ENCODE peak calls at places on chromosomes 13 and 19, in eight cellular contexts. One of them, this sample, is unnamed.

GRCh38 chr19:1068111-1069001 is 1.4 kb downstream of the ARHGAP45 start:
- DNase-seq in HCT116: no peak
- DNase-seq in adrenal gland: no peak
- DNase-seq in hypothalamus: no peak
- DNase-seq in esophagus muscularis mucosa: no peak
- DNase-seq in Calu3: no peak
- DNase-seq in effector CD4-positive, alpha-beta T cell: peak
- DNase-seq in NCI-H510A treated with DMSO at 0.1 percent for 48 hours: no peak
- DNase-seq in this sample: peak

GRCh38 chr19:10230904-10231623 is at the start of gene S1PR2:
- DNase-seq in HCT116: peak
- DNase-seq in adrenal gland: peak
- DNase-seq in hypothalamus: peak
- DNase-seq in esophagus muscularis mucosa: no peak
- DNase-seq in Calu3: peak
- DNase-seq in effector CD4-positive, alpha-beta T cell: peak
- DNase-seq in NCI-H510A treated with DMSO at 0.1 percent for 48 hours: peak
- DNase-seq in this sample: peak

GRCh38 chr13:54637377-54637776 is 1608.8 kb downstream of the OLFM4 start:
- DNase-seq in HCT116: no peak
- DNase-seq in adrenal gland: no peak
- DNase-seq in hypothalamus: no peak
- DNase-seq in esophagus muscularis mucosa: no peak
- DNase-seq in Calu3: no peak
- DNase-seq in effector CD4-positive, alpha-beta T cell: no peak
- DNase-seq in NCI-H510A treated with DMSO at 0.1 percent for 48 hours: peak
- DNase-seq in this sample: no peak

GRCh38 chr13:30107536-30108136 is 199.7 kb downstream of the KATNAL1 start:
- DNase-seq in HCT116: no peak
- DNase-seq in adrenal gland: peak
- DNase-seq in hypothalamus: no peak
- DNase-seq in esophagus muscularis mucosa: no peak
- DNase-seq in Calu3: no peak
- DNase-seq in effector CD4-positive, alpha-beta T cell: no peak
- DNase-seq in NCI-H510A treated with DMSO at 0.1 percent for 48 hours: no peak
- DNase-seq in this sample: no peak

GRCh38 chr13:75752848-75753247 is 116.7 kb downstream of the LMO7 start:
- DNase-seq in HCT116: no peak
- DNase-seq in adrenal gland: no peak
- DNase-seq in hypothalamus: no peak
- DNase-seq in esophagus muscularis mucosa: no peak
- DNase-seq in Calu3: no peak
- DNase-seq in effector CD4-positive, alpha-beta T cell: no peak
- DNase-seq in NCI-H510A treated with DMSO at 0.1 percent for 48 hours: no peak
- DNase-seq in this sample: no peak

GRCh38 chr13:31038834-31039552 is 106.5 kb downstream of the TEX26 start:
- DNase-seq in HCT116: no peak
- DNase-seq in adrenal gland: no peak
- DNase-seq in hypothalamus: no peak
- DNase-seq in esophagus muscularis mucosa: no peak
- DNase-seq in Calu3: no peak
- DNase-seq in effector CD4-positive, alpha-beta T cell: no peak
- DNase-seq in NCI-H510A treated with DMSO at 0.1 percent for 48 hours: no peak
- DNase-seq in this sample: no peak

GRCh38 chr13:95367309-95367843 is 66.1 kb upstream of the ABCC4 start:
- DNase-seq in HCT116: no peak
- DNase-seq in adrenal gland: no peak
- DNase-seq in hypothalamus: no peak
- DNase-seq in esophagus muscularis mucosa: no peak
- DNase-seq in Calu3: no peak
- DNase-seq in effector CD4-positive, alpha-beta T cell: no peak
- DNase-seq in NCI-H510A treated with DMSO at 0.1 percent for 48 hours: no peak
- DNase-seq in this sample: no peak

GRCh38 chr13:63198076-63198475 is 1782.4 kb upstream of the PCDH20 start:
- DNase-seq in HCT116: no peak
- DNase-seq in adrenal gland: no peak
- DNase-seq in hypothalamus: no peak
- DNase-seq in esophagus muscularis mucosa: no peak
- DNase-seq in Calu3: no peak
- DNase-seq in effector CD4-positive, alpha-beta T cell: no peak
- DNase-seq in NCI-H510A treated with DMSO at 0.1 percent for 48 hours: peak
- DNase-seq in this sample: no peak

GRCh38 chr13:113560645-113561416 is 23.7 kb upstream of the TFDP1 start:
- DNase-seq in HCT116: no peak
- DNase-seq in adrenal gland: no peak
- DNase-seq in hypothalamus: no peak
- DNase-seq in esophagus muscularis mucosa: peak
- DNase-seq in Calu3: no peak
- DNase-seq in effector CD4-positive, alpha-beta T cell: no peak
- DNase-seq in NCI-H510A treated with DMSO at 0.1 percent for 48 hours: no peak
- DNase-seq in this sample: no peak

GRCh38 chr13:27556109-27556508 is 64.2 kb downstream of the LNX2 start:
- DNase-seq in HCT116: no peak
- DNase-seq in adrenal gland: peak
- DNase-seq in hypothalamus: no peak
- DNase-seq in esophagus muscularis mucosa: no peak
- DNase-seq in Calu3: peak
- DNase-seq in effector CD4-positive, alpha-beta T cell: no peak
- DNase-seq in NCI-H510A treated with DMSO at 0.1 percent for 48 hours: no peak
- DNase-seq in this sample: no peak

This sample was measured in right cardiac atrium.